ENCODE peak calls at places on chromosomes 4 and X, in seven cellular contexts. X is HepG2, P is HCT116, U is K562, L is SK-N-SH, G is H1, T is GM12878. K is an unnamed sample.

GRCh38 chr4:87896020-87896621 is 63.4 kb downstream of the MEPE start:
- DNase-seq in X (peak; percentile 52), P (peak; percentile 87), U (no peak), L (no peak), G (no peak), T (no peak), K (peak; percentile 8)

GRCh38 chr4:40579983-40580382 is 49.7 kb downstream of the RBM47 start:
- DNase-seq in X (no peak), P (no peak), U (no peak), L (no peak), G (no peak), T (no peak), K (no peak)

GRCh38 chrX:17266171-17266570 is 108.8 kb upstream of the NHS start:
- DNase-seq in X (no peak), P (no peak), U (no peak), L (no peak), G (no peak), T (no peak), K (no peak)

GRCh38 chr4:82782626-82783025 is 16.0 kb downstream of the SCD5 start:
- DNase-seq in X (no peak), P (no peak), U (no peak), L (no peak), G (no peak), T (no peak), K (no peak)

GRCh38 chr4:40197879-40198689 is 1.3 kb downstream of the RHOH start:
- DNase-seq in X (no peak), P (no peak), U (peak; percentile 88), L (no peak), G (no peak), T (no peak), K (no peak)

GRCh38 chrX:130339408-130340222 is at the start of gene SLC25A14:
- DNase-seq in X (peak; percentile 76), P (peak; percentile 51), U (peak; percentile 90), L (peak; percentile 74), G (peak; percentile 65), T (peak; percentile 38), K (peak; percentile 22)

GRCh38 chr4:39363773-39364393 is 2.3 kb downstream of the RFC1 start:
- DNase-seq in X (no peak), P (no peak), U (no peak), L (no peak), G (no peak), T (no peak), K (no peak)

GRCh38 chrX:101617211-101618191 is at the start of gene ARMCX6:
- DNase-seq in X (peak; percentile 50), P (peak; percentile 40), U (peak; percentile 84), L (peak; percentile 87), G (peak; percentile 65), T (no peak), K (peak; percentile 36)

GRCh38 chr4:69321153-69321729 is 41.0 kb downstream of the UGT2B28 start:
- DNase-seq in X (no peak), P (no peak), U (no peak), L (no peak), G (no peak), T (no peak), K (no peak)

GRCh38 chr4:101678180-101678579 is 112.3 kb upstream of the BANK1 start:
- DNase-seq in X (no peak), P (no peak), U (no peak), L (no peak), G (no peak), T (no peak), K (no peak)

GRCh38 chrX:11504234-11504633 is 161.5 kb downstream of the ARHGAP6 start:
- DNase-seq in X (no peak), P (no peak), U (peak; percentile 23), L (no peak), G (no peak), T (no peak), K (no peak)

GRCh38 chr4:906311-907102 is 25.6 kb downstream of the GAK start:
- DNase-seq in X (no peak), P (no peak), U (no peak), L (no peak), G (no peak), T (no peak), K (no peak)

GRCh38 chr4:174214102-174214878 is 69.2 kb downstream of the FBXO8 start:
- DNase-seq in X (no peak), P (no peak), U (no peak), L (no peak), G (peak; percentile 64), T (no peak), K (no peak)

GRCh38 chrX:20235755-20236154 is 31.0 kb downstream of the RPS6KA3 start:
- DNase-seq in X (no peak), P (no peak), U (no peak), L (no peak), G (no peak), T (no peak), K (no peak)

GRCh38 chrX:727738-728621 is 97.4 kb downstream of the SHOX start:
- DNase-seq in X (peak; percentile 9), P (peak; percentile 28), U (peak; percentile 25), L (no peak), G (peak; percentile 85), T (no peak), K (no peak)

GRCh38 chrX:121571333-121571732 is 523.9 kb downstream of the GLUD2 start:
- DNase-seq in X (no peak), P (no peak), U (no peak), L (no peak), G (no peak), T (no peak), K (no peak)

GRCh38 chrX:35890699-35891098 is 28.8 kb upstream of the CFAP47 start:
- DNase-seq in X (peak; percentile 46), P (no peak), U (peak; percentile 58), L (peak; percentile 38), G (peak; percentile 47), T (no peak), K (peak; percentile 0)

GRCh38 chr4:184612089-184612488 is 37.2 kb downstream of the CASP3 start:
- DNase-seq in X (peak; percentile 41), P (no peak), U (no peak), L (no peak), G (no peak), T (no peak), K (no peak)

GRCh38 chr4:183136880-183137279 is 37.8 kb downstream of the WWC2 start:
- DNase-seq in X (no peak), P (no peak), U (no peak), L (no peak), G (no peak), T (no peak), K (no peak)

GRCh38 chr4:188439641-188440311 is 300.5 kb downstream of the TRIML1 start:
- DNase-seq in X (no peak), P (no peak), U (no peak), L (peak; percentile 29), G (no peak), T (no peak), K (no peak)

GRCh38 chrX:53440631-53441517 is 6.7 kb upstream of the HSD17B10 start:
- DNase-seq in X (peak; percentile 20), P (no peak), U (no peak), L (peak; percentile 27), G (peak; percentile 47), T (no peak), K (no peak)

GRCh38 chrX:103398321-103398937 is 22.1 kb downstream of the BEX3 start:
- DNase-seq in X (peak; percentile 34), P (peak; percentile 37), U (peak; percentile 61), L (no peak), G (no peak), T (no peak), K (no peak)

GRCh38 chr4:108224628-108225053 is 55.9 kb upstream of the LEF1 start:
- DNase-seq in X (no peak), P (no peak), U (peak; percentile 92), L (peak; percentile 33), G (no peak), T (no peak), K (no peak)

GRCh38 chr4:96352051-96352517 is 512.2 kb downstream of the PDHA2 start:
- DNase-seq in X (peak; percentile 0), P (peak; percentile 34), U (peak; percentile 18), L (peak; percentile 16), G (peak; percentile 48), T (no peak), K (peak; percentile 2)

GRCh38 chr4:2817701-2818350 is 24.9 kb downstream of the SH3BP2 start:
- DNase-seq in X (no peak), P (peak; percentile 7), U (no peak), L (peak; percentile 95), G (peak; percentile 85), T (no peak), K (no peak)

GRCh38 chr4:80240976-80241375 is 25.5 kb upstream of the FGF5 start:
- DNase-seq in X (no peak), P (no peak), U (no peak), L (no peak), G (no peak), T (peak; percentile 45), K (no peak)
- H3K4me1 ChIP-seq in X (no peaks in the 10 kb centered on the region), P (no peaks in the 10 kb centered on the region), U (no peaks in the 10 kb centered on the region), L (peaks cover 6% of the 10 kb centered on the region), G (no peaks in the 10 kb centered on the region), T (no peaks in the 10 kb centered on the region), K (no peaks in the 10 kb centered on the region)

GRCh38 chr4:147548251-147548650 is 67.4 kb downstream of the EDNRA start:
- DNase-seq in X (no peak), P (no peak), U (no peak), L (no peak), G (no peak), T (no peak), K (no peak)
- TF ChIP-seq SIN3A in X (no peak), P (no peak), U (no peak), L (no peak), G (no peak), T (no peak), K (no peak)

GRCh38 chrX:150527108-150527507 is 41.3 kb upstream of the MTM1 start:
- DNase-seq in X (no peak), P (no peak), U (no peak), L (no peak), G (no peak), T (no peak), K (no peak)

GRCh38 chrX:150533863-150534262 is 34.6 kb upstream of the MTM1 start:
- DNase-seq in X (no peak), P (no peak), U (peak; percentile 49), L (no peak), G (no peak), T (no peak), K (no peak)

GRCh38 chrX:150530821-150531220 is 37.6 kb upstream of the MTM1 start:
- DNase-seq in X (no peak), P (no peak), U (no peak), L (no peak), G (no peak), T (no peak), K (no peak)

GRCh38 chrX:150529587-150529986 is 38.8 kb upstream of the MTM1 start:
- DNase-seq in X (no peak), P (no peak), U (no peak), L (no peak), G (no peak), T (no peak), K (no peak)

DNA sequence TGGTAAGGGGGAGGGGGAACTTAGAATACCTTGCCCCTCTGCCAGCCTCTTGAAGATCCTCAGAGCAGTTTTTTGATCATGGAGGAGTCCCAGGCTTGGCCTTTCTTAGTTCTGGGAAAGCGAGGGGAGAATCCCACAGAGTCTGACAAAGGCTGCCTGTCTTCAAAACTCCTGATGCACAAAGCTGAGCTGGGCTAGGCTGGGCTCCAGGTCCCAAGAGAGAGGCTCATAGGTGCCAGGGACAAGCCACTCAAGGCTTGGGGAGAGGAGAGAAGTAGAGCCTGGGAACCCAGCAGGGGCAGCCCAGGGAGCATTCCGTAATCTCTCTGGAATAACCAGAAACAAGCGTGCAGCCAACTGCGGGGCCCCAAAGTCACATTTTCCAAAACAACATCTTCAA is 37.0 kb upstream of the MTM1 start:
- DNase-seq in X (no peak), P (no peak), U (no peak), L (no peak), G (no peak), T (no peak), K (no peak)
- H3K4me1 ChIP-seq in X (no peaks in the 10 kb centered on the region), P (no peaks in the 10 kb centered on the region), U (no peaks in the 10 kb centered on the region), L (no peaks in the 10 kb centered on the region), G (no peaks in the 10 kb centered on the region), T (no peaks in the 10 kb centered on the region), K (no peaks in the 10 kb centered on the region)

GRCh38 chr4:6224725-6225124 is 24.4 kb upstream of the JAKMIP1 start:
- DNase-seq in X (no peak), P (no peak), U (no peak), L (no peak), G (no peak), T (no peak), K (no peak)
- TF ChIP-seq SIN3A in X (no peak), P (no peak), U (no peak), L (no peak), G (no peak), T (no peak), K (no peak)